ENCODE peak calls at places on chromosomes 4 and X, in four cellular contexts. One of them, this sample, is unnamed.

GRCh38 chrX:34918856-34919255 is 23.7 kb upstream of the FAM47B start:
- DNase-seq in lower lobe of right lung: no peak
- DNase-seq in esophagus muscularis mucosa: no peak
- DNase-seq in Peyer's patch: no peak
- DNase-seq in this sample: no peak

GRCh38 chr4:42018451-42018850 is 28.1 kb downstream of the SLC30A9 start:
- DNase-seq in Peyer's patch: no peak
- DNase-seq in lower lobe of right lung: no peak
- DNase-seq in esophagus muscularis mucosa: no peak
- DNase-seq in this sample: no peak

GRCh38 chr4:83489711-83490326 is 4.9 kb upstream of the ABRAXAS1 start:
- DNase-seq in lower lobe of right lung: no peak
- DNase-seq in esophagus muscularis mucosa: no peak
- DNase-seq in Peyer's patch: no peak
- DNase-seq in this sample: no peak

GRCh38 chr4:7485096-7485495 is 50.4 kb upstream of the PSAPL1 start:
- DNase-seq in lower lobe of right lung: no peak
- DNase-seq in Peyer's patch: no peak
- DNase-seq in esophagus muscularis mucosa: no peak
- DNase-seq in this sample: no peak

GRCh38 chrX:64894454-64895038 is 81.7 kb downstream of the ZC4H2 start:
- DNase-seq in lower lobe of right lung: no peak
- DNase-seq in esophagus muscularis mucosa: no peak
- DNase-seq in Peyer's patch: peak; percentile 62
- DNase-seq in this sample: no peak

GRCh38 chr4:83010111-83010521 is 507 bp downstream of the LIN54 start:
- DNase-seq in esophagus muscularis mucosa: no peak
- DNase-seq in lower lobe of right lung: no peak
- DNase-seq in Peyer's patch: no peak
- DNase-seq in this sample: no peak

GRCh38 chr4:30744386-30744785 is 24.2 kb downstream of the PCDH7 start:
- DNase-seq in Peyer's patch: no peak
- DNase-seq in lower lobe of right lung: no peak
- DNase-seq in esophagus muscularis mucosa: no peak
- DNase-seq in this sample: no peak

GRCh38 chr4:82851318-82851717 is 39.6 kb downstream of the SEC31A start:
- DNase-seq in lower lobe of right lung: no peak
- DNase-seq in Peyer's patch: no peak
- DNase-seq in esophagus muscularis mucosa: no peak
- DNase-seq in this sample: no peak

GRCh38 chr4:69546121-69546520 is 50.4 kb upstream of the UGT2B4 start:
- DNase-seq in lower lobe of right lung: no peak
- DNase-seq in Peyer's patch: no peak
- DNase-seq in esophagus muscularis mucosa: no peak
- DNase-seq in this sample: no peak

GRCh38 chr4:1927675-1928074 is 56.5 kb downstream of the NSD2 start:
- DNase-seq in esophagus muscularis mucosa: no peak
- DNase-seq in Peyer's patch: no peak
- DNase-seq in lower lobe of right lung: no peak
- DNase-seq in this sample: no peak

GRCh38 chrX:17022205-17022604 is 75.7 kb downstream of the REPS2 start:
- DNase-seq in lower lobe of right lung: no peak
- DNase-seq in esophagus muscularis mucosa: no peak
- DNase-seq in Peyer's patch: no peak
- DNase-seq in this sample: no peak

GRCh38 chrX:13001961-13002671 is 27.2 kb downstream of the TMSB4X start:
- DNase-seq in Peyer's patch: no peak
- DNase-seq in esophagus muscularis mucosa: no peak
- DNase-seq in lower lobe of right lung: no peak
- DNase-seq in this sample: no peak

GRCh38 chrX:37926700-37927099 is 79.3 kb upstream of the DYNLT3 start:
- DNase-seq in lower lobe of right lung: no peak
- DNase-seq in esophagus muscularis mucosa: no peak
- DNase-seq in Peyer's patch: no peak
- DNase-seq in this sample: no peak

GRCh38 chr4:142984871-142985585 is 138.9 kb upstream of the INPP4B start:
- DNase-seq in Peyer's patch: no peak
- DNase-seq in lower lobe of right lung: no peak
- DNase-seq in esophagus muscularis mucosa: no peak
- DNase-seq in this sample: no peak

GRCh38 chr4:44157611-44158277 is 290.9 kb downstream of the KCTD8 start:
- DNase-seq in esophagus muscularis mucosa: no peak
- DNase-seq in lower lobe of right lung: no peak
- DNase-seq in Peyer's patch: no peak
- DNase-seq in this sample: no peak

GRCh38 chr4:27123769-27124124 is 263.1 kb downstream of the STIM2 start:
- DNase-seq in lower lobe of right lung: no peak
- DNase-seq in Peyer's patch: no peak
- DNase-seq in esophagus muscularis mucosa: no peak
- DNase-seq in this sample: no peak

GRCh38 chrX:56783996-56784620 is 55.1 kb downstream of the NBDY start:
- DNase-seq in esophagus muscularis mucosa: no peak
- DNase-seq in Peyer's patch: peak; percentile 30
- DNase-seq in lower lobe of right lung: no peak
- DNase-seq in this sample: peak; percentile 5

GRCh38 chrX:56784666-56785065 is 55.6 kb downstream of the NBDY start:
- DNase-seq in lower lobe of right lung: no peak
- DNase-seq in Peyer's patch: peak; percentile 34
- DNase-seq in esophagus muscularis mucosa: no peak
- DNase-seq in this sample: peak; percentile 2

GRCh38 chrX:56782791-56783449 is 53.9 kb downstream of the NBDY start:
- DNase-seq in Peyer's patch: peak; percentile 56
- DNase-seq in esophagus muscularis mucosa: no peak
- DNase-seq in lower lobe of right lung: no peak
- DNase-seq in this sample: no peak

GRCh38 chrX:56782362-56782761 is 53.3 kb downstream of the NBDY start:
- DNase-seq in Peyer's patch: no peak
- DNase-seq in lower lobe of right lung: no peak
- DNase-seq in esophagus muscularis mucosa: no peak
- DNase-seq in this sample: no peak

GRCh38 chrX:56783450-56783831 is 54.4 kb downstream of the NBDY start:
- DNase-seq in Peyer's patch: peak; percentile 92
- DNase-seq in esophagus muscularis mucosa: no peak
- DNase-seq in lower lobe of right lung: no peak
- DNase-seq in this sample: no peak
- TF ChIP-seq CTCF in Peyer's patch: no peak
- TF ChIP-seq CTCF in esophagus muscularis mucosa: peak; percentile 30
- TF ChIP-seq CTCF in lower lobe of right lung: no peak
- TF ChIP-seq CTCF in this sample: no peak

DNA sequence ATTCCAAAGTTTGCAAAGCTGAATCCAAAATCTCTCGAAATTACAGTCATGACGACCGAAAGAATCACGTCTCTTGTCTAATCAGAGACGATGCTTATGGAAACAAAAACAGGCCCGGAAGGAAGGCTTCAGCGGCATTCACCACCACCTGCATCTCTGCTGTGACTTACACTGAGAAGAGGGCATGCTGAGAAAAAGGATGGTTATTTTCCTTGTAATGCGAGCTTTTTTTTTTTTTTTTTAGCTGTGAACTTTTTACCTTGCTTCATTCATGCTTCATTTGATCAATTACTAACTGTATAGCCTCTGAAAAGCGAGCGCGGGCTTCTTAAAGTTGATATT is 209.2 kb downstream of the SOWAHB start:
- DNase-seq in Peyer's patch: no peak
- DNase-seq in esophagus muscularis mucosa: no peak
- DNase-seq in lower lobe of right lung: no peak
- DNase-seq in this sample: no peak
- H3K4me3 ChIP-seq in Peyer's patch: peak overlapping the region; percentile 39
- H3K4me3 ChIP-seq in esophagus muscularis mucosa: peak overlapping the region; percentile 71
- H3K4me3 ChIP-seq in lower lobe of right lung: peak overlapping the region; percentile 58
- H3K4me3 ChIP-seq in this sample: peak overlapping the region; percentile 61

DNA sequence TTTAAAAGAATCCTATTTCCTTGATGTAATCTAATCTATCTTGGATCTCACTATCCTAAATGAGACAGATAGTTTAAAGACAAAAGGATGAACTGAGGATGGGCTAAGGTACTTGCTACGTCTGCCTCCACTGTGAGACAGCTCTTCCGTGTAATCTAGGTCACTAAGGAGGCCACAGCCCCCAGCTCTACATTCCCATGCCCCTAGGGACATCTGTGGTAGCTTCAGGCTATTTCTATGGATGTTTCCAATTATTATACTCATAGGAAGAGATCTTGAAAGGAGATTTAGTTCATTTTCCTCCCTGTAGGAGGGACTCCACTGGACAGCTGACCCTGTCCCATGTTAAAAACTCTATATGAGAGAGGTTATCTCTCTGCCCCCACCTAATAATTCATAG is 140.8 kb upstream of the TRPC5 start:
- DNase-seq in lower lobe of right lung: no peak
- DNase-seq in esophagus muscularis mucosa: no peak
- DNase-seq in Peyer's patch: no peak
- DNase-seq in this sample: no peak
- H3K27ac ChIP-seq in lower lobe of right lung: no peak overlapping the region
- H3K27ac ChIP-seq in esophagus muscularis mucosa: no peak overlapping the region
- H3K27ac ChIP-seq in Peyer's patch: no peak overlapping the region
- H3K27ac ChIP-seq in this sample: no peak overlapping the region

GRCh38 chr4:154982187-154983047 is 201.3 kb downstream of the RBM46 start:
- DNase-seq in lower lobe of right lung: peak; percentile 62
- DNase-seq in Peyer's patch: peak; percentile 70
- DNase-seq in esophagus muscularis mucosa: no peak
- DNase-seq in this sample: peak; percentile 68

GRCh38 chr4:154984148-154984547 is 203.1 kb downstream of the RBM46 start:
- DNase-seq in Peyer's patch: no peak
- DNase-seq in lower lobe of right lung: no peak
- DNase-seq in esophagus muscularis mucosa: no peak
- DNase-seq in this sample: no peak

GRCh38 chr4:154984616-154985015 is 203.5 kb downstream of the RBM46 start:
- DNase-seq in esophagus muscularis mucosa: no peak
- DNase-seq in Peyer's patch: no peak
- DNase-seq in lower lobe of right lung: no peak
- DNase-seq in this sample: no peak

GRCh38 chr4:154983714-154984113 is 202.6 kb downstream of the RBM46 start:
- DNase-seq in lower lobe of right lung: no peak
- DNase-seq in esophagus muscularis mucosa: no peak
- DNase-seq in Peyer's patch: no peak
- DNase-seq in this sample: no peak

GRCh38 chr4:154985673-154986072 is 204.6 kb downstream of the RBM46 start:
- DNase-seq in esophagus muscularis mucosa: no peak
- DNase-seq in lower lobe of right lung: no peak
- DNase-seq in Peyer's patch: no peak
- DNase-seq in this sample: no peak
- TF ChIP-seq CTCF in esophagus muscularis mucosa: no peak
- TF ChIP-seq CTCF in lower lobe of right lung: no peak
- TF ChIP-seq CTCF in Peyer's patch: no peak
- TF ChIP-seq CTCF in this sample: no peak

This sample was measured in upper lobe of right lung.